ENCODE peak calls at places on chromosome 2, in six cellular contexts. X, B, J, C, H and P are unnamed samples.

GRCh38 chr2:173079968-173080860 is 4.6 kb downstream of the MAP3K20 start:
- DNase-seq in H (peak; percentile 91), X (peak; percentile 56), J (no peak), B (no peak), C (no peak), P (no peak)

GRCh38 chr2:190528521-190529001 is 6.0 kb downstream of the NEMP2 start:
- DNase-seq in X (peak; percentile 27), J (no peak), B (no peak), H (peak; percentile 86), C (no peak), P (no peak)

GRCh38 chr2:42193722-42194187 is 24.6 kb downstream of the EML4 start:
- DNase-seq in B (no peak), X (no peak), C (no peak), H (peak; percentile 33), J (no peak), P (no peak)

GRCh38 chr2:65432227-65433190 is at the start of gene SPRED2:
- DNase-seq in J (peak; percentile 85), X (peak; percentile 90), H (peak; percentile 98), B (peak; percentile 76), C (peak; percentile 80), P (peak; percentile 93)

GRCh38 chr2:203623616-203624015 is 82.8 kb upstream of the CD28 start:
- DNase-seq in H (peak; percentile 63), J (no peak), C (no peak), B (no peak), X (no peak), P (no peak)

GRCh38 chr2:20666364-20667150 is at the start of gene GDF7:
- DNase-seq in C (no peak), X (peak; percentile 30), B (peak; percentile 80), H (peak; percentile 32), J (peak; percentile 39), P (no peak)

GRCh38 chr2:118731396-118731795 is 116.1 kb downstream of the EN1 start:
- DNase-seq in H (no peak), J (no peak), B (no peak), C (no peak), X (no peak), P (no peak)

GRCh38 chr2:45892236-45892701 is 240.8 kb downstream of the PRKCE start:
- DNase-seq in J (no peak), X (no peak), C (no peak), B (no peak), H (no peak), P (no peak)

GRCh38 chr2:239230318-239231052 is 170.3 kb downstream of the HDAC4 start:
- DNase-seq in H (no peak), B (no peak), C (no peak), X (no peak), J (peak; percentile 55), P (no peak)

GRCh38 chr2:48258750-48259149 is 271.2 kb upstream of the STON1 start:
- DNase-seq in B (no peak), X (no peak), J (no peak), H (no peak), C (no peak), P (no peak)

GRCh38 chr2:174605687-174606086 is 8.1 kb upstream of the WIPF1 start:
- DNase-seq in C (no peak), X (no peak), J (no peak), B (no peak), H (peak; percentile 59), P (no peak)

GRCh38 chr2:17543131-17543660 is 2.7 kb downstream of the VSNL1 start:
- DNase-seq in J (no peak), H (no peak), X (no peak), B (no peak), C (no peak), P (no peak)

GRCh38 chr2:108220942-108221541 is 18.7 kb upstream of the SULT1C3 start:
- DNase-seq in H (no peak), J (no peak), X (no peak), C (no peak), B (no peak), P (no peak)

GRCh38 chr2:260507-261161 is 3.2 kb downstream of the SH3YL1 start:
- DNase-seq in C (no peak), J (no peak), H (peak; percentile 90), X (no peak), B (no peak), P (no peak)

GRCh38 chr2:20144196-20144595 is 80.7 kb downstream of the SDC1 start:
- DNase-seq in H (no peak), X (no peak), C (no peak), B (no peak), J (no peak), P (no peak)

GRCh38 chr2:57516740-57517340 is 529.8 kb upstream of the VRK2 start:
- DNase-seq in C (peak; percentile 33), X (peak; percentile 54), B (peak; percentile 31), J (no peak), H (peak; percentile 60), P (no peak)

GRCh38 chr2:159009940-159010339 is 41.5 kb downstream of the TANC1 start:
- DNase-seq in H (no peak), J (no peak), X (peak; percentile 49), C (no peak), B (no peak), P (no peak)

GRCh38 chr2:86382108-86382507 is 44.7 kb upstream of the REEP1 start:
- DNase-seq in X (no peak), B (no peak), J (no peak), H (no peak), C (no peak), P (no peak)

GRCh38 chr2:165173215-165173614 is 30.6 kb downstream of the SCN3A start:
- DNase-seq in X (no peak), B (no peak), J (no peak), C (no peak), H (no peak), P (no peak)

GRCh38 chr2:201698588-201699226 is at the start of gene MPP4:
- DNase-seq in H (peak; percentile 75), B (no peak), X (peak; percentile 37), C (no peak), J (no peak), P (no peak)

GRCh38 chr2:219664958-219665357 is 37.5 kb downstream of the SLC4A3 start:
- DNase-seq in J (no peak), H (no peak), C (no peak), X (peak; percentile 29), B (no peak), P (no peak)

GRCh38 chr2:225055714-225056113 is 13.4 kb upstream of the DOCK10 start:
- DNase-seq in H (no peak), J (no peak), X (no peak), C (no peak), B (no peak), P (no peak)

GRCh38 chr2:158969717-158970521 is 1.5 kb downstream of the TANC1 start:
- DNase-seq in B (no peak), X (peak; percentile 45), J (no peak), C (no peak), H (peak; percentile 53), P (no peak)

GRCh38 chr2:12548906-12549305 is 167.8 kb upstream of the TRIB2 start:
- DNase-seq in C (no peak), J (no peak), B (no peak), X (no peak), H (no peak), P (no peak)

GRCh38 chr2:212940816-212941215 is 210.6 kb downstream of the IKZF2 start:
- DNase-seq in J (no peak), C (peak; percentile 25), X (peak; percentile 30), H (peak; percentile 14), B (peak; percentile 30), P (no peak)

GRCh38 chr2:16625201-16625729 is 40.4 kb downstream of the CYRIA start:
- DNase-seq in H (peak; percentile 37), B (no peak), C (no peak), J (no peak), X (no peak), P (peak; percentile 75)

GRCh38 chr2:235951980-235952379 is 216.2 kb downstream of the GBX2 start:
- DNase-seq in X (no peak), J (peak; percentile 80), B (no peak), H (no peak), C (peak; percentile 20), P (no peak)